ENCODE peak calls at places on chromosome 22, in five cellular contexts. M is RWPE1, L is dorsolateral prefrontal cortex, V is Peyer's patch, F is kidney. D is an unnamed sample.

GRCh38 chr22:27149886-27150529 is 492.6 kb downstream of the MIAT start:
- DNase-seq in M (no peak), L (no peak), V (no peak), F (no peak), D (no peak)

GRCh38 chr22:45418056-45418769 is 4.7 kb downstream of the RIBC2 start:
- DNase-seq in M (no peak), L (no peak), V (no peak), F (peak), D (no peak)

GRCh38 chr22:47923011-47923427 is 1160.6 kb downstream of the TBC1D22A start:
- DNase-seq in M (no peak), L (no peak), V (no peak), F (no peak), D (no peak)

GRCh38 chr22:30121988-30122387 is 41.7 kb downstream of the HORMAD2 start:
- DNase-seq in M (no peak), L (no peak), V (no peak), F (no peak), D (no peak)

GRCh38 chr22:33076368-33076767 is 18.2 kb upstream of the SYN3 start:
- DNase-seq in M (no peak), L (no peak), V (no peak), F (no peak), D (no peak)

GRCh38 chr22:36068776-36069344 is 40.2 kb upstream of the RBFOX2 start:
- DNase-seq in M (no peak), L (no peak), V (no peak), F (no peak), D (no peak)

GRCh38 chr22:21602579-21602978 is 27.2 kb downstream of the YDJC start:
- DNase-seq in M (no peak), L (no peak), V (no peak), F (no peak), D (no peak)

GRCh38 chr22:29116397-29117123 is 43.7 kb downstream of the KREMEN1 start:
- DNase-seq in M (no peak), L (no peak), V (no peak), F (no peak), D (no peak)

GRCh38 chr22:29146101-29146560 is 59.6 kb upstream of the EMID1 start:
- DNase-seq in M (no peak), L (peak), V (no peak), F (peak), D (no peak)

GRCh38 chr22:35154937-35155387 is 89.0 kb downstream of the ISX start:
- DNase-seq in M (peak), L (peak), V (no peak), F (no peak), D (no peak)

GRCh38 chr22:19635644-19636043 is 78.7 kb upstream of the SEPTIN5 start:
- DNase-seq in M (no peak), L (no peak), V (no peak), F (no peak), D (no peak)

GRCh38 chr22:40685406-40685805 is 6.1 kb downstream of the MCHR1 start:
- DNase-seq in M (no peak), L (no peak), V (no peak), F (no peak), D (no peak)

GRCh38 chr22:17943533-17944204 is 80.7 kb downstream of the MICAL3 start:
- DNase-seq in M (no peak), L (no peak), V (no peak), F (no peak), D (no peak)

GRCh38 chr22:30411780-30412179 is 13.8 kb upstream of the MTFP1 start:
- DNase-seq in M (peak), L (no peak), V (no peak), F (no peak), D (no peak)

GRCh38 chr22:41418717-41419116 is 27.9 kb downstream of the TOB2 start:
- DNase-seq in M (no peak), L (no peak), V (no peak), F (no peak), D (no peak)

GRCh38 chr22:41288245-41288946 is 2.4 kb upstream of the RANGAP1 start:
- DNase-seq in M (peak), L (no peak), V (no peak), F (peak), D (peak)

DNA sequence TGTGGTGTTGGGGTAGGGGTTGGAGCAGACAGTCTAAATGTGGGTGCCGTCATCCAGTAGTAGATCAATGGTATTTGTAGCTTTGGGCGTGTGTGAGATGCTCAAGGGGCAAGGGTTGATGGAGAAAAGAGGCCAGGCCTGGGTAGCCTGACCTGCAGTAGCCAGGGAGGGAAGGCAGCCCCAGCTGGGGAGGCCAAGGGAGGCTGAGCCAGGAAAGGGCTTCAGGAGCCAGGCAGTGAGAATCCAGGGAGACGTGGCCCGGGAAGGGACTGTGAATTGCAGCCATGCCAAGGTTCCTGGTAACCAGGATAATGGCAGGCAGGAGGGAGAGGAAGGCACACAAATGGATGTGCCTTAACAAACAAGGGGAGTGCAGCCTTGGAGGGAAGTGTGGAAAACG is 2.5 kb upstream of the DERL3 start:
- DNase-seq in M (no peak), L (no peak), V (no peak), F (peak), D (peak)
- H3K27ac ChIP-seq in M (no peak), L (no peak), V (no peak), F (no peak), D (no peak)

GRCh38 chr22:25759825-25760231 is 17.8 kb downstream of the MYO18B start:
- DNase-seq in M (peak), L (no peak), V (no peak), F (no peak), D (peak)
- H3K27ac ChIP-seq in M (peak), L (no peak), V (no peak), F (no peak), D (peak)

GRCh38 chr22:42416671-42417230 is 15.5 kb downstream of the NFAM1 start:
- DNase-seq in M (no peak), L (no peak), V (no peak), F (peak), D (no peak)

GRCh38 chr22:42417645-42418303 is 14.4 kb downstream of the NFAM1 start:
- DNase-seq in M (no peak), L (no peak), V (no peak), F (peak), D (no peak)

GRCh38 chr22:42419328-42419881 is 12.8 kb downstream of the NFAM1 start:
- DNase-seq in M (no peak), L (no peak), V (peak), F (peak), D (no peak)

GRCh38 chr22:42414565-42415298 is 17.5 kb downstream of the NFAM1 start:
- DNase-seq in M (no peak), L (no peak), V (no peak), F (no peak), D (no peak)

DNA sequence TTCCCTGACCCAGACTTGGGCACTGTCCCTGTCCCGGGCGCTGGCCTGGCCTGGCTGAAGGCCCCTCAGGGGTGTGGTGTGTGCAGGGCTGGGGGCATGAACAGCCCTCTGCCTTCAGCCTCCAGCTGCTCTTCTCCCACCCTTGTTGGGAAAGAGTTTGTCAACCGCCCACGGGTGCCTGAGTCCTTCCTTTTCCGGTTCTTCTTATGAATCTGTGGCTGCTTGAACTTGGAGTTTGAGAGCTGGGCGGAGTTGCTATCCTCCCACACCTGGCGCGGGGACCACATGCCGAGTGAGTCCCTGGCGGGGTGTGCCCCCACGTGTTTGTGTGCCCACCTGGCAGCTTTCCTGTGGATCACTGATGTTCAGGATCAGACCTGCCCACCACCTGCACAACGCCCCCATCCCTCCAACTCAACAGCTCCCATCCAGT is 13.4 kb downstream of the NFAM1 start:
- DNase-seq in M (no peak), L (no peak), V (peak), F (no peak), D (no peak)
- H3K27ac ChIP-seq in M (peak), L (no peak), V (no peak), F (no peak), D (no peak)

GRCh38 chr22:50396751-50397370 is 53.7 kb downstream of the PPP6R2 start:
- DNase-seq in M (no peak), L (no peak), V (no peak), F (no peak), D (no peak)
- H3K27ac ChIP-seq in M (no peak), L (peak), V (no peak), F (peak), D (no peak)

GRCh38 chr22:38479096-38479840 is 11.4 kb downstream of the KDELR3 start:
- DNase-seq in M (no peak), L (no peak), V (no peak), F (no peak), D (no peak)
- H3K27ac ChIP-seq in M (no peak), L (peak), V (no peak), F (no peak), D (no peak)

DNA sequence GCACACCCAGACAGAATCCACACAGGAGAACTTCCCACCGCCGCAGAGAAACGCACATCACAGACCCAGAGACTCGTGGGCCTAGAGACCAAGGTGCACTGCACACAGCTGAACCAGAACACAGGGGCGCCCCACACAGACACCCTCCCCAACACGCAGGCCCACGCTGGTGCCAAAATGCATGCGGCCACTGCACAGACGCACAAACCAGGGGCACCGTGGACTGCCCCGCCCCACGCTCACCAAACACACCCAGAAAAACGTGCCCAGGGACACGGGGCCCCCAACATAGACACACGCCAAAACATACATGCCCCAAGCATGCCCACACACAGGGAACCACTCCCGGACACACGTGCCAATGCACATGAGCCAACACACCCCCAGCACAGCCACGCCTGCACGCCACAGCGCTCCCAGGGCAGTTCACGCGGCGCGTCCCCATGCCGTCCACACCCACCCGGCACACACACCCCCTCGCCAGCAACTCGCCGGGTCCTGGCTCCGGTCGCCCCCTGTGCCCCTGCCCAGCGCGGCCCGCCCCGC is 7.8 kb downstream of the ELFN2 start:
- DNase-seq in M (no peak), L (no peak), V (no peak), F (peak), D (no peak)
- H3K27ac ChIP-seq in M (peak), L (peak), V (no peak), F (no peak), D (no peak)

DNA sequence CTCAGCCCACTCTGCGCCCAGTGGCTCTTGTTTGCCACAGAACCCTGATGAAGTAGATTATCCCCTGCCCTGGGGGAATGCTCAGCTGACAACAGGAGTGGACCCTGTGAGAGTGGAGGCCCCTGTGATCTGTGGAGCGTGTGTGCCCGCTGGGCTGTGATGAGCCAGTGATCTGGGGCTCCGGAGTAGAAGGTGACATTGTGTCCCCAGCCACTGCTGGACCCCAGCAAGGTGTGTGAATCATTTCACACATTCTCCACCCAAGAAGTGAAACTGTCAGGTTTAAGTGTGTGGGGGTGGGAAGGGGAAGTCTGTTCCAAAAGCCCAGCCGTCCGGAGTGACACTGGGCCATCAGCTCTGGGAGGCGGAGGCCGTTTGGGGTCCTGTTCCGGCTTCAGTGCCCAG is 33.1 kb upstream of the GRAMD4 start:
- DNase-seq in M (no peak), L (no peak), V (peak), F (peak), D (no peak)
- H3K27ac ChIP-seq in M (peak), L (no peak), V (peak), F (no peak), D (no peak)

DNA sequence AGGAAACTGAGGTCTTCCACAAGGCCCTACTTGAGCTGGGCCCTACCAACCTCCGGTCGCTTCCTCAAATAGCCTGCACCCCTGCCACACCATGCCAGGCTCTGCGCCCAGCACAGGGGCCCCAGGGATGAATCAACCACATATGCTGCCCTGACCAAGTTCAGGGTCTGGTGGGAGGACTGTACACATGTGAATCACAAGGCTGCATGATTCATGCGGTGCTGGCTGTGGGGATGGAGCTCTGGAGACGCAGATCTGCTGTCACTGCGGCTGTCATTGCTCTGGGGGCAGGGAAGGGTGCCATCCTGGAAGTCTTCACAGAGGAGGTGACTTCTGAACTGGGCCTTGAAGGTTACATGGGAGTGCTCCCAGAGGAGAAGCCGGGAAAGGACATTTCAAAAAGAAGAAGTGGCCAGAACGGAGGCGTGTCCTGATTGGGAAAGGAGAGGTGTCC is 21.5 kb downstream of the CYTH4 start:
- DNase-seq in M (peak), L (no peak), V (no peak), F (no peak), D (no peak)
- H3K27ac ChIP-seq in M (peak), L (no peak), V (no peak), F (no peak), D (peak)

DNA sequence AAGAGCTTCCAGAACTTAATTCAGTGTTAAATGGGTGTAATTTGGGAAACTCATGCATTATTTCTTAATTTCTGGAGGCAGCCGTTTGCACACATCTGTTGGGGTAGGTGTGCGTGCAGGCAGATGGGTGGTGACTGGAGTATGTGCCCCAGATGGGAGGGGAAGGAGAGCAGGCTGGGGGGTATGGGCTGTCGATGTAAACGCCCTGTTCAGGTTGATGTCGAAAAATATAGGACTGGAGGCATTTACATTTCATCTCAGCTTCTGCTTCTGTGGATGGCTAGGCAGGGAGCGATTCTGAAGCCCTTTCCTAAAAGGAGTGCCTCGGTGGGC is 13.8 kb upstream of the SHISAL1 start:
- DNase-seq in M (no peak), L (no peak), V (no peak), F (no peak), D (no peak)
- H3K27ac ChIP-seq in M (peak), L (peak), V (no peak), F (no peak), D (no peak)

GRCh38 chr22:43066844-43067385 is 22.3 kb downstream of the TTLL1 start:
- DNase-seq in M (no peak), L (no peak), V (no peak), F (no peak), D (no peak)
- H3K27ac ChIP-seq in M (peak), L (no peak), V (no peak), F (no peak), D (peak)